ENCODE peak calls at places on chromosome 10, in seven cellular contexts. One of them, this sample, is unnamed.
A peak's percentile ranks its signal among the peaks of the same experiment; 100 is the strongest.

GRCh38 chr10:79482721-79483120 is 29.6 kb upstream of the EIF5AL1 start:
- DNase-seq in upper lobe of left lung: no peak
- DNase-seq in EH: no peak
- DNase-seq in CD14-positive monocyte: no peak
- DNase-seq in NCI-H1694 treated with DMSO at 0.1 percent for 48 hours: no peak
- DNase-seq in MCF 10A: no peak
- DNase-seq in HS-5: no peak
- DNase-seq in this sample: no peak

GRCh38 chr10:119358140-119358512 is 150.8 kb downstream of the GRK5 start:
- DNase-seq in MCF 10A: no peak
- DNase-seq in CD14-positive monocyte: no peak
- DNase-seq in NCI-H1694 treated with DMSO at 0.1 percent for 48 hours: no peak
- DNase-seq in upper lobe of left lung: no peak
- DNase-seq in EH: no peak
- DNase-seq in HS-5: no peak
- DNase-seq in this sample: no peak

GRCh38 chr10:76026931-76027330 is 595.5 kb downstream of the LRMDA start:
- DNase-seq in EH: peak; percentile 1
- DNase-seq in upper lobe of left lung: no peak
- DNase-seq in NCI-H1694 treated with DMSO at 0.1 percent for 48 hours: no peak
- DNase-seq in HS-5: no peak
- DNase-seq in MCF 10A: peak; percentile 39
- DNase-seq in CD14-positive monocyte: no peak
- DNase-seq in this sample: no peak

GRCh38 chr10:120394446-120394845 is 62.6 kb upstream of the PLPP4 start:
- DNase-seq in NCI-H1694 treated with DMSO at 0.1 percent for 48 hours: no peak
- DNase-seq in HS-5: no peak
- DNase-seq in EH: no peak
- DNase-seq in MCF 10A: peak; percentile 30
- DNase-seq in CD14-positive monocyte: no peak
- DNase-seq in upper lobe of left lung: no peak
- DNase-seq in this sample: no peak

GRCh38 chr10:32112055-32112454 is 55.8 kb upstream of the KIF5B start:
- DNase-seq in upper lobe of left lung: no peak
- DNase-seq in EH: peak; percentile 94
- DNase-seq in CD14-positive monocyte: no peak
- DNase-seq in HS-5: peak; percentile 49
- DNase-seq in MCF 10A: peak; percentile 82
- DNase-seq in NCI-H1694 treated with DMSO at 0.1 percent for 48 hours: no peak
- DNase-seq in this sample: peak; percentile 55

GRCh38 chr10:50653142-50653541 is 29.4 kb upstream of the SGMS1 start:
- DNase-seq in upper lobe of left lung: no peak
- DNase-seq in HS-5: no peak
- DNase-seq in NCI-H1694 treated with DMSO at 0.1 percent for 48 hours: peak; percentile 27
- DNase-seq in CD14-positive monocyte: no peak
- DNase-seq in MCF 10A: peak; percentile 31
- DNase-seq in EH: peak; percentile 30
- DNase-seq in this sample: peak; percentile 9

GRCh38 chr10:71243756-71244637 is 31.6 kb downstream of the UNC5B start:
- DNase-seq in upper lobe of left lung: no peak
- DNase-seq in NCI-H1694 treated with DMSO at 0.1 percent for 48 hours: no peak
- DNase-seq in MCF 10A: peak; percentile 92
- DNase-seq in CD14-positive monocyte: no peak
- DNase-seq in HS-5: no peak
- DNase-seq in EH: peak; percentile 72
- DNase-seq in this sample: peak; percentile 80

GRCh38 chr10:80468806-80469421 is 14.8 kb downstream of the TSPAN14 start:
- DNase-seq in upper lobe of left lung: no peak
- DNase-seq in MCF 10A: no peak
- DNase-seq in EH: no peak
- DNase-seq in HS-5: no peak
- DNase-seq in CD14-positive monocyte: peak; percentile 17
- DNase-seq in NCI-H1694 treated with DMSO at 0.1 percent for 48 hours: no peak
- DNase-seq in this sample: no peak

GRCh38 chr10:119310807-119311206 is 103.4 kb downstream of the GRK5 start:
- DNase-seq in MCF 10A: no peak
- DNase-seq in EH: no peak
- DNase-seq in HS-5: no peak
- DNase-seq in NCI-H1694 treated with DMSO at 0.1 percent for 48 hours: no peak
- DNase-seq in upper lobe of left lung: no peak
- DNase-seq in CD14-positive monocyte: no peak
- DNase-seq in this sample: no peak

GRCh38 chr10:97572214-97572989 is at the start of gene ANKRD2:
- DNase-seq in upper lobe of left lung: peak; percentile 64
- DNase-seq in NCI-H1694 treated with DMSO at 0.1 percent for 48 hours: peak; percentile 68
- DNase-seq in MCF 10A: peak; percentile 89
- DNase-seq in EH: peak; percentile 82
- DNase-seq in HS-5: no peak
- DNase-seq in CD14-positive monocyte: peak; percentile 68
- DNase-seq in this sample: peak; percentile 67

GRCh38 chr10:26714816-26715487 is 17.5 kb downstream of the PDSS1 start:
- DNase-seq in upper lobe of left lung: no peak
- DNase-seq in EH: no peak
- DNase-seq in MCF 10A: no peak
- DNase-seq in HS-5: no peak
- DNase-seq in NCI-H1694 treated with DMSO at 0.1 percent for 48 hours: no peak
- DNase-seq in CD14-positive monocyte: no peak
- DNase-seq in this sample: no peak

GRCh38 chr10:49119746-49120145 is 4.4 kb upstream of the VSTM4 start:
- DNase-seq in NCI-H1694 treated with DMSO at 0.1 percent for 48 hours: no peak
- DNase-seq in MCF 10A: peak; percentile 40
- DNase-seq in CD14-positive monocyte: no peak
- DNase-seq in EH: peak; percentile 40
- DNase-seq in upper lobe of left lung: no peak
- DNase-seq in HS-5: no peak
- DNase-seq in this sample: no peak

GRCh38 chr10:71746344-71747037 is 26.8 kb downstream of the VSIR start:
- DNase-seq in NCI-H1694 treated with DMSO at 0.1 percent for 48 hours: no peak
- DNase-seq in HS-5: no peak
- DNase-seq in CD14-positive monocyte: peak; percentile 51
- DNase-seq in upper lobe of left lung: no peak
- DNase-seq in EH: no peak
- DNase-seq in MCF 10A: no peak
- DNase-seq in this sample: no peak

GRCh38 chr10:4141471-4141870 is 356.5 kb upstream of the KLF6 start:
- DNase-seq in NCI-H1694 treated with DMSO at 0.1 percent for 48 hours: no peak
- DNase-seq in MCF 10A: peak; percentile 33
- DNase-seq in HS-5: no peak
- DNase-seq in CD14-positive monocyte: no peak
- DNase-seq in EH: peak; percentile 53
- DNase-seq in upper lobe of left lung: no peak
- DNase-seq in this sample: peak; percentile 19

GRCh38 chr10:79179404-79180309 is 110.9 kb downstream of the ZMIZ1 start:
- DNase-seq in upper lobe of left lung: no peak
- DNase-seq in MCF 10A: no peak
- DNase-seq in HS-5: no peak
- DNase-seq in EH: peak; percentile 42
- DNase-seq in CD14-positive monocyte: no peak
- DNase-seq in NCI-H1694 treated with DMSO at 0.1 percent for 48 hours: peak; percentile 28
- DNase-seq in this sample: no peak

GRCh38 chr10:122243560-122243959 is 27.5 kb upstream of the BTBD16 start:
- DNase-seq in EH: no peak
- DNase-seq in CD14-positive monocyte: no peak
- DNase-seq in upper lobe of left lung: no peak
- DNase-seq in NCI-H1694 treated with DMSO at 0.1 percent for 48 hours: no peak
- DNase-seq in HS-5: no peak
- DNase-seq in MCF 10A: no peak
- DNase-seq in this sample: no peak

GRCh38 chr10:69899727-69900595 is 98.3 kb downstream of the COL13A1 start:
- DNase-seq in HS-5: no peak
- DNase-seq in upper lobe of left lung: no peak
- DNase-seq in NCI-H1694 treated with DMSO at 0.1 percent for 48 hours: no peak
- DNase-seq in MCF 10A: no peak
- DNase-seq in EH: no peak
- DNase-seq in CD14-positive monocyte: no peak
- DNase-seq in this sample: no peak

GRCh38 chr10:52314822-52315552 is 906 bp downstream of the DKK1 start:
- DNase-seq in HS-5: no peak
- DNase-seq in CD14-positive monocyte: no peak
- DNase-seq in EH: peak; percentile 66
- DNase-seq in NCI-H1694 treated with DMSO at 0.1 percent for 48 hours: no peak
- DNase-seq in upper lobe of left lung: peak; percentile 50
- DNase-seq in MCF 10A: no peak
- DNase-seq in this sample: peak; percentile 39

GRCh38 chr10:78035437-78035836 is 1.8 kb downstream of the RPS24 start:
- DNase-seq in upper lobe of left lung: no peak
- DNase-seq in EH: no peak
- DNase-seq in MCF 10A: no peak
- DNase-seq in NCI-H1694 treated with DMSO at 0.1 percent for 48 hours: no peak
- DNase-seq in CD14-positive monocyte: no peak
- DNase-seq in HS-5: no peak
- DNase-seq in this sample: no peak

GRCh38 chr10:91162495-91163268 is 57.8 kb upstream of the PCGF5 start:
- DNase-seq in MCF 10A: peak; percentile 55
- DNase-seq in NCI-H1694 treated with DMSO at 0.1 percent for 48 hours: peak; percentile 34
- DNase-seq in CD14-positive monocyte: peak; percentile 69
- DNase-seq in HS-5: no peak
- DNase-seq in EH: peak; percentile 71
- DNase-seq in upper lobe of left lung: peak; percentile 96
- DNase-seq in this sample: peak; percentile 54

This sample was measured in mammary epithelial cell.